ENCODE peak calls at places on chromosomes 5 and 9, in seven cellular contexts. One of them, this sample, is unnamed.

GRCh38 chr5:13354611-13355010 is 589.9 kb downstream of the DNAH5 start:
- DNase-seq in CD4-positive, alpha-beta T cell: no peak
- DNase-seq in NCI-H1092: no peak
- DNase-seq in activated CD4-positive, alpha-beta T cell treated with anti-CD3 and anti-CD28 coated beads, Interleukin-2, amount 10 ng/mL, durations not matched to agents 7 days and 5 days: no peak
- DNase-seq in NCI-H460: no peak
- DNase-seq in GF-D8: no peak
- DNase-seq in left ventricle myocardium inferior: no peak
- DNase-seq in this sample: no peak

GRCh38 chr9:91711755-91712591 is 238.1 kb downstream of the ROR2 start:
- DNase-seq in GF-D8: no peak
- DNase-seq in activated CD4-positive, alpha-beta T cell treated with anti-CD3 and anti-CD28 coated beads, Interleukin-2, amount 10 ng/mL, durations not matched to agents 7 days and 5 days: peak
- DNase-seq in NCI-H1092: no peak
- DNase-seq in CD4-positive, alpha-beta T cell: peak
- DNase-seq in left ventricle myocardium inferior: no peak
- DNase-seq in NCI-H460: no peak
- DNase-seq in this sample: no peak

GRCh38 chr9:120932086-120932818 is 5.7 kb upstream of the TRAF1 start:
- DNase-seq in CD4-positive, alpha-beta T cell: no peak
- DNase-seq in NCI-H460: no peak
- DNase-seq in NCI-H1092: no peak
- DNase-seq in left ventricle myocardium inferior: no peak
- DNase-seq in GF-D8: no peak
- DNase-seq in activated CD4-positive, alpha-beta T cell treated with anti-CD3 and anti-CD28 coated beads, Interleukin-2, amount 10 ng/mL, durations not matched to agents 7 days and 5 days: no peak
- DNase-seq in this sample: no peak

GRCh38 chr9:77161966-77162365 is 15.4 kb upstream of the VPS13A start:
- DNase-seq in CD4-positive, alpha-beta T cell: no peak
- DNase-seq in NCI-H1092: no peak
- DNase-seq in GF-D8: no peak
- DNase-seq in NCI-H460: no peak
- DNase-seq in activated CD4-positive, alpha-beta T cell treated with anti-CD3 and anti-CD28 coated beads, Interleukin-2, amount 10 ng/mL, durations not matched to agents 7 days and 5 days: no peak
- DNase-seq in left ventricle myocardium inferior: no peak
- DNase-seq in this sample: no peak

GRCh38 chr5:149667084-149667826 is 62.9 kb upstream of the PPARGC1B start:
- DNase-seq in GF-D8: no peak
- DNase-seq in NCI-H1092: no peak
- DNase-seq in CD4-positive, alpha-beta T cell: no peak
- DNase-seq in NCI-H460: peak
- DNase-seq in left ventricle myocardium inferior: no peak
- DNase-seq in activated CD4-positive, alpha-beta T cell treated with anti-CD3 and anti-CD28 coated beads, Interleukin-2, amount 10 ng/mL, durations not matched to agents 7 days and 5 days: peak
- DNase-seq in this sample: peak

GRCh38 chr9:37523916-37524315 is 38.2 kb downstream of the POLR1E start:
- DNase-seq in GF-D8: no peak
- DNase-seq in activated CD4-positive, alpha-beta T cell treated with anti-CD3 and anti-CD28 coated beads, Interleukin-2, amount 10 ng/mL, durations not matched to agents 7 days and 5 days: no peak
- DNase-seq in CD4-positive, alpha-beta T cell: no peak
- DNase-seq in left ventricle myocardium inferior: no peak
- DNase-seq in NCI-H1092: no peak
- DNase-seq in NCI-H460: no peak
- DNase-seq in this sample: no peak

GRCh38 chr9:133184971-133185370 is 21.3 kb upstream of the GBGT1 start:
- DNase-seq in NCI-H460: peak
- DNase-seq in left ventricle myocardium inferior: no peak
- DNase-seq in NCI-H1092: peak
- DNase-seq in activated CD4-positive, alpha-beta T cell treated with anti-CD3 and anti-CD28 coated beads, Interleukin-2, amount 10 ng/mL, durations not matched to agents 7 days and 5 days: peak
- DNase-seq in GF-D8: peak
- DNase-seq in CD4-positive, alpha-beta T cell: peak
- DNase-seq in this sample: peak

GRCh38 chr5:45288746-45289145 is 407.4 kb downstream of the HCN1 start:
- DNase-seq in CD4-positive, alpha-beta T cell: no peak
- DNase-seq in activated CD4-positive, alpha-beta T cell treated with anti-CD3 and anti-CD28 coated beads, Interleukin-2, amount 10 ng/mL, durations not matched to agents 7 days and 5 days: no peak
- DNase-seq in NCI-H460: no peak
- DNase-seq in GF-D8: no peak
- DNase-seq in left ventricle myocardium inferior: no peak
- DNase-seq in NCI-H1092: no peak
- DNase-seq in this sample: no peak

GRCh38 chr5:154811653-154812465 is 38.5 kb downstream of the FAXDC2 start:
- DNase-seq in left ventricle myocardium inferior: peak
- DNase-seq in CD4-positive, alpha-beta T cell: peak
- DNase-seq in activated CD4-positive, alpha-beta T cell treated with anti-CD3 and anti-CD28 coated beads, Interleukin-2, amount 10 ng/mL, durations not matched to agents 7 days and 5 days: peak
- DNase-seq in NCI-H460: peak
- DNase-seq in NCI-H1092: peak
- DNase-seq in GF-D8: peak
- DNase-seq in this sample: peak

GRCh38 chr5:166430491-166431319 is 1860.7 kb upstream of the WWC1 start:
- DNase-seq in GF-D8: no peak
- DNase-seq in NCI-H1092: no peak
- DNase-seq in activated CD4-positive, alpha-beta T cell treated with anti-CD3 and anti-CD28 coated beads, Interleukin-2, amount 10 ng/mL, durations not matched to agents 7 days and 5 days: no peak
- DNase-seq in CD4-positive, alpha-beta T cell: no peak
- DNase-seq in left ventricle myocardium inferior: no peak
- DNase-seq in NCI-H460: no peak
- DNase-seq in this sample: no peak